ENCODE peak calls at places on chromosomes 1 and 21, in four cellular contexts. H is left ventricle myocardium inferior; O is adipocyte; Q is effector memory CD4-positive, alpha-beta T cell. D is an unnamed sample.

GRCh38 chr21:27953328-27954045 is 986.6 kb upstream of the ADAMTS5 start:
- DNase-seq in H (no peak), O (no peak), Q (no peak), D (no peak)

GRCh38 chr21:22263890-22264289 is 1265.7 kb downstream of the NCAM2 start:
- DNase-seq in H (no peak), O (no peak), Q (no peak), D (no peak)

GRCh38 chr1:23178931-23179330 is 10.3 kb upstream of the LUZP1 start:
- DNase-seq in H (no peak), O (peak; percentile 53), Q (no peak), D (no peak)

GRCh38 chr21:34639882-34640788 is 25.2 kb upstream of the RCAN1 start:
- DNase-seq in H (no peak), O (peak; percentile 13), Q (no peak), D (no peak)

GRCh38 chr1:44151808-44152207 is 10.4 kb upstream of the KLF18 start:
- DNase-seq in H (no peak), O (no peak), Q (no peak), D (no peak)

GRCh38 chr1:46278807-46279206 is 24.6 kb downstream of the LRRC41 start:
- DNase-seq in H (no peak), O (no peak), Q (no peak), D (no peak)

GRCh38 chr1:159132271-159132881 is 39.0 kb upstream of the CADM3 start:
- DNase-seq in H (peak; percentile 23), O (peak; percentile 89), Q (peak; percentile 28), D (peak; percentile 49)

GRCh38 chr1:182185147-182185546 is 123.6 kb upstream of the ZNF648 start:
- DNase-seq in H (no peak), O (no peak), Q (no peak), D (no peak)

GRCh38 chr1:3785045-3785444 is 11.3 kb downstream of the LRRC47 start:
- DNase-seq in H (no peak), O (no peak), Q (no peak), D (no peak)

GRCh38 chr1:198168180-198168579 is 11.4 kb downstream of the NEK7 start:
- DNase-seq in H (no peak), O (peak; percentile 42), Q (no peak), D (no peak)
- H3K4me1 ChIP-seq in H (peaks cover 99% of the 10 kb centered on the region), O (peaks cover 27% of the 10 kb centered on the region), Q (peaks cover 37% of the 10 kb centered on the region), D (peaks cover 29% of the 10 kb centered on the region)

GRCh38 chr21:43867936-43868335 is 2.9 kb downstream of the AGPAT3 start:
- DNase-seq in H (no peak), O (no peak), Q (no peak), D (no peak)
- H3K4me1 ChIP-seq in H (peaks cover 78% of the 10 kb centered on the region), O (peaks cover 6% of the 10 kb centered on the region), Q (peaks cover 23% of the 10 kb centered on the region), D (peaks cover 24% of the 10 kb centered on the region)

DNA sequence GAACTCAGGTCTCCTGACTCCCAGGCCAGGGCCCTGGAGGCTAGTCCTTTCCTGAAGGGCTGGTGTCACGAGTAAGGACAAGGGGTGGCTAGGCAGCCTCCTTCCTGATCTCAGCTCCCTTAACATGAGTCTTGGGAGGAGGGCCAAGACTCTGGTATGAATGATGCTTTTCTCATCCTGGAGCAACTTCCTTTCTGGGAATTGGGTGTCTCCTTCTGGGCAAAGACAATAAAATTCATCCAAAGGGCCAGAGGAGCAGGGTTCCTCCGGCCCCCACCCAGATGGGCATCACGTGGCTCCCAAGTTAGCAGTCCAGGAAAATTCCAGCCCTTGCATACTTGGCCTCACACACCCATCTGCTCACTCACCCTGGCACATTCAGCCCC is at the start of gene FAM167B:
- DNase-seq in H (peak; percentile 41), O (peak; percentile 66), Q (no peak), D (no peak)
- H3K4me1 ChIP-seq in H (peaks cover 84% of the 10 kb centered on the region), O (peaks cover 17% of the 10 kb centered on the region), Q (peaks cover 41% of the 10 kb centered on the region), D (peaks cover 20% of the 10 kb centered on the region)

GRCh38 chr1:207833956-207834660 is 76.8 kb downstream of the CD34 start:
- DNase-seq in H (no peak), O (no peak), Q (no peak), D (no peak)
- H3K4me1 ChIP-seq in H (peaks cover 100% of the 10 kb centered on the region), O (no peaks in the 10 kb centered on the region), Q (peaks cover 38% of the 10 kb centered on the region), D (no peaks in the 10 kb centered on the region)

GRCh38 chr1:21331752-21332480 is 41.7 kb upstream of the ECE1 start:
- DNase-seq in H (no peak), O (no peak), Q (no peak), D (no peak)

GRCh38 chr1:21334214-21335087 is 44.2 kb upstream of the ECE1 start:
- DNase-seq in H (peak; percentile 72), O (peak; percentile 85), Q (peak; percentile 90), D (no peak)

GRCh38 chr1:21333824-21334213 is 43.6 kb upstream of the ECE1 start:
- DNase-seq in H (no peak), O (no peak), Q (no peak), D (no peak)

GRCh38 chr1:21335088-21335678 is 44.9 kb upstream of the ECE1 start:
- DNase-seq in H (no peak), O (no peak), Q (no peak), D (no peak)

DNA sequence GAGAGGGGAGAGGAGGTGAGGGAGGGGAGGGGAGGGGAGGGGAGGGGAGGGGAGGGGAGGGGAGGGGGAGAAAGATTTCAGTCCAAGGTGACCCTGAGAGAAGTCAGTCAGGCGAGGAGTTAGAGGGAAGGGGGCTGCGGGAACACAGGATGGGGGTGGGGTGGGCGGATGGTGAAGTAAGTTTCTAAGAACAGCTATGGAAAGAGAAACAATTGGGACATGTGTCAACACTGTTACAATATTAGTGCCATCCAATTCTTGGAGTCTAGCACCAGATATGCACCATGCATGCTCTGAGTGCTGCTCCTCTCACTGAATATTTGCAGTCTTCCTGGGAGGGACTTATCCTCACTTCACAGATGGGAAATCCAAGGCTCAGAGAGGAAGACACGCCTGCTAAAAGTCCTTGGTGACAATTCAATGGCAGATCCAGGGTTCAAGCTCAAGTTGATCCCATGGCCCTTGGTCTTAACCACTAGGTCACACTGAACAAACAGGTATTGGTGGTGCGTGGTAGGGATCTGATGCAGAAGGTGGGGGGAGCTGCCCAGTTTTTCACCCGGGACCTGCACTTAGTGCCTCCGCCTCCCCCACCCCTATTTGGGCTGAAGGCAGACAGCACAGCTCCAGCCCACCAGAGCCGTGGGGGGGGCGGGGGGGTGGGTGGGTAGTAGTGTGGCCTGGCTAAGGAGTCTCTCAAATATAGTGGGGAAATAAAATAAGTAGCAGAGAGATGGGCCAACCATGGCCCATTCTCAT is 42.6 kb upstream of the ECE1 start:
- DNase-seq in H (no peak), O (no peak), Q (no peak), D (no peak)
- H3K4me1 ChIP-seq in H (peaks cover 74% of the 10 kb centered on the region), O (peaks cover 53% of the 10 kb centered on the region), Q (peaks cover 60% of the 10 kb centered on the region), D (peaks cover 35% of the 10 kb centered on the region)

GRCh38 chr1:54324750-54325704 is 81.2 kb downstream of the SSBP3 start:
- DNase-seq in H (no peak), O (no peak), Q (no peak), D (no peak)
- H3K4me1 ChIP-seq in H (peaks cover 81% of the 10 kb centered on the region), O (peaks cover 45% of the 10 kb centered on the region), Q (no peaks in the 10 kb centered on the region), D (peaks cover 23% of the 10 kb centered on the region)

GRCh38 chr1:27521336-27522147 is 31.6 kb upstream of the WASF2 start:
- DNase-seq in H (peak; percentile 63), O (no peak), Q (no peak), D (no peak)
- H3K4me1 ChIP-seq in H (peaks cover 99% of the 10 kb centered on the region), O (peaks cover 42% of the 10 kb centered on the region), Q (peaks cover 48% of the 10 kb centered on the region), D (peaks cover 46% of the 10 kb centered on the region)

DNA sequence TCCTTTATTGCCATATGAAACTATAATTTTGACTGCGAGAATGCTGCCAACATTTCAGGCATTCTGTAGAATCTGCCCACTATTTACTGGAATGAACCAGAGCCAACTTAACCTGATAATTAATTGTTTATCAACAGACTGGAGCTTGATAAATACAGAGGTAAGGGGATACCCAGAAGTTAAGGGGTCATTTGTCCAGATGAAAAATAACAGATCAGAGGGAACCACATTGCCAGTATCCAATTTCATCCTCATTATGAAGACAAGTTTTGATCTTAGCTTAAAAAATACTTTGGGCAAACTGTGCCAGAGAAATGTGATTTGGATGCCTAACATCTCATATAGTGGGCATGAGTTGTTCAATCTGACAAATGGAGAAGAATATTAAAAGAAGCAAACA is 63.6 kb downstream of the IFI44 start:
- DNase-seq in H (no peak), O (no peak), Q (no peak), D (no peak)
- H3K4me1 ChIP-seq in H (no peaks in the 10 kb centered on the region), O (peaks cover 19% of the 10 kb centered on the region), Q (no peaks in the 10 kb centered on the region), D (peaks cover 35% of the 10 kb centered on the region)

GRCh38 chr1:214545293-214545692 is 6.1 kb downstream of the PTPN14 start:
- DNase-seq in H (no peak), O (no peak), Q (no peak), D (no peak)
- H3K4me1 ChIP-seq in H (peaks cover 81% of the 10 kb centered on the region), O (peaks cover 38% of the 10 kb centered on the region), Q (no peaks in the 10 kb centered on the region), D (peaks cover 18% of the 10 kb centered on the region)

GRCh38 chr1:28888915-28889314 is 25.5 kb upstream of the EPB41 start:
- DNase-seq in H (no peak), O (no peak), Q (no peak), D (no peak)

GRCh38 chr1:28885982-28886730 is 28.2 kb upstream of the EPB41 start:
- DNase-seq in H (no peak), O (no peak), Q (no peak), D (no peak)

GRCh38 chr1:28886731-28887417 is 27.5 kb upstream of the EPB41 start:
- DNase-seq in H (peak; percentile 84), O (peak; percentile 84), Q (peak; percentile 79), D (peak; percentile 86)

GRCh38 chr1:28887835-28888682 is 26.3 kb upstream of the EPB41 start:
- DNase-seq in H (peak; percentile 54), O (no peak), Q (no peak), D (no peak)

GRCh38 chr1:28887418-28887834 is 26.9 kb upstream of the EPB41 start:
- DNase-seq in H (peak; percentile 18), O (peak; percentile 61), Q (peak; percentile 75), D (no peak)
- H3K4me1 ChIP-seq in H (peaks cover 50% of the 10 kb centered on the region), O (peaks cover 20% of the 10 kb centered on the region), Q (peaks cover 41% of the 10 kb centered on the region), D (peaks cover 8% of the 10 kb centered on the region)